ENCODE peak calls at places on chromosome 11, in eight cellular contexts. A is NCI-H1092; X is epithelial cell of proximal tubule; G is lung; N is brain microvascular endothelial cell; E is NCI-H510A treated with DMSO at 0.1 percent for 48 hours; R is stimulated activated CD8-positive, alpha-beta memory T cell treated with anti-CD3 and anti-CD28 coated beads, Interleukin-15, amount 100 ng/mL, for 1 hour; H is Peyer's patch. U is an unnamed sample.

GRCh38 chr11:128859563-128860441 is 7.3 kb downstream of the KCNJ1 start:
- DNase-seq in A (peak; percentile 50), X (no peak), G (peak; percentile 75), N (peak; percentile 23), E (no peak), R (peak; percentile 58), H (peak; percentile 81), U (no peak)

GRCh38 chr11:15849265-15849664 is 507.1 kb downstream of the SOX6 start:
- DNase-seq in A (no peak), X (no peak), G (no peak), N (no peak), E (no peak), R (no peak), H (no peak), U (no peak)

GRCh38 chr11:97667057-97667456 is 1277.2 kb downstream of the JRKL start:
- DNase-seq in A (no peak), X (no peak), G (no peak), N (no peak), E (no peak), R (no peak), H (no peak), U (no peak)

GRCh38 chr11:132846080-132846479 is 686.2 kb downstream of the OPCML start:
- DNase-seq in A (no peak), X (no peak), G (no peak), N (no peak), E (no peak), R (no peak), H (no peak), U (no peak)

GRCh38 chr11:84800755-84801346 is 826.3 kb downstream of the DLG2 start:
- DNase-seq in A (no peak), X (no peak), G (no peak), N (peak; percentile 56), E (no peak), R (no peak), H (no peak), U (no peak)

GRCh38 chr11:118287006-118287405 is 17.5 kb upstream of the CD3E start:
- DNase-seq in A (no peak), X (no peak), G (no peak), N (no peak), E (no peak), R (no peak), H (no peak), U (no peak)

GRCh38 chr11:69771466-69771865 is 3.7 kb downstream of the FGF4 start:
- DNase-seq in A (no peak), X (no peak), G (no peak), N (no peak), E (no peak), R (no peak), H (no peak), U (no peak)

GRCh38 chr11:72812604-72812967 is 1.6 kb upstream of the ATG16L2 start:
- DNase-seq in A (peak; percentile 34), X (no peak), G (no peak), N (no peak), E (peak; percentile 92), R (no peak), H (no peak), U (peak; percentile 82)

GRCh38 chr11:12090761-12091261 is 19.6 kb upstream of the MICAL2 start:
- DNase-seq in A (no peak), X (no peak), G (peak; percentile 82), N (no peak), E (no peak), R (no peak), H (no peak), U (peak; percentile 68)

GRCh38 chr11:92154611-92155010 is 70.0 kb upstream of the FAT3 start:
- DNase-seq in A (no peak), X (no peak), G (no peak), N (no peak), E (no peak), R (no peak), H (no peak), U (no peak)

GRCh38 chr11:112884012-112884767 is 77.0 kb upstream of the NCAM1 start:
- DNase-seq in A (no peak), X (no peak), G (no peak), N (no peak), E (no peak), R (no peak), H (no peak), U (no peak)

GRCh38 chr11:99937330-99937729 is 749.8 kb upstream of the ARHGAP42 start:
- DNase-seq in A (no peak), X (no peak), G (no peak), N (no peak), E (no peak), R (no peak), H (no peak), U (no peak)

GRCh38 chr11:85182437-85183109 is 444.6 kb downstream of the DLG2 start:
- DNase-seq in A (peak; percentile 29), X (peak; percentile 13), G (no peak), N (peak; percentile 73), E (no peak), R (no peak), H (no peak), U (no peak)

GRCh38 chr11:48244804-48245203 is at the start of gene OR4X2:
- DNase-seq in A (no peak), X (no peak), G (no peak), N (no peak), E (no peak), R (no peak), H (no peak), U (no peak)

GRCh38 chr11:111512296-111513239 is at the start of gene BTG4:
- DNase-seq in A (no peak), X (no peak), G (no peak), N (no peak), E (peak; percentile 27), R (no peak), H (no peak), U (peak; percentile 30)

GRCh38 chr11:69088676-69089146 is 40.0 kb downstream of the TPCN2 start:
- DNase-seq in A (peak; percentile 72), X (no peak), G (peak; percentile 79), N (peak; percentile 62), E (peak; percentile 65), R (peak; percentile 27), H (peak; percentile 74), U (peak; percentile 51)

GRCh38 chr11:113376156-113376555 is 11.4 kb upstream of the ANKK1 start:
- DNase-seq in A (no peak), X (no peak), G (no peak), N (no peak), E (no peak), R (no peak), H (no peak), U (no peak)

GRCh38 chr11:65279713-65280459 is 18.1 kb downstream of the POLA2 start:
- DNase-seq in A (no peak), X (peak; percentile 89), G (no peak), N (peak; percentile 99), E (no peak), R (peak; percentile 5), H (no peak), U (no peak)

GRCh38 chr11:90241414-90241813 is 18.6 kb upstream of the CHORDC1 start:
- DNase-seq in A (no peak), X (no peak), G (no peak), N (no peak), E (peak; percentile 23), R (no peak), H (no peak), U (peak; percentile 35)

GRCh38 chr11:78646564-78647185 is 72.0 kb upstream of the NARS2 start:
- DNase-seq in A (peak; percentile 67), X (no peak), G (peak; percentile 65), N (peak; percentile 18), E (peak; percentile 93), R (peak; percentile 20), H (peak; percentile 53), U (peak; percentile 83)

GRCh38 chr11:3669742-3670183 is 1.4 kb downstream of the CHRNA10 start:
- DNase-seq in A (no peak), X (no peak), G (no peak), N (no peak), E (no peak), R (no peak), H (no peak), U (no peak)

U was measured in DMS79 treated with DMSO at 0.1 percent for 48 hours.